ENCODE peak calls at places on chromosome 3, in six cellular contexts. One of them, this sample, is unnamed.

GRCh38 chr3:119660474-119661150 is at the start of gene POPDC2:
- DNase-seq in heart right ventricle: no peak
- DNase-seq in foreskin melanocyte: no peak
- DNase-seq in T-helper 2 cell: no peak
- DNase-seq in occipital lobe: no peak
- DNase-seq in effector CD4-positive, alpha-beta T cell: no peak
- DNase-seq in this sample: peak; percentile 38

GRCh38 chr3:44962606-44963393 is 13.2 kb downstream of the ZDHHC3 start:
- DNase-seq in heart right ventricle: no peak
- DNase-seq in occipital lobe: no peak
- DNase-seq in T-helper 2 cell: no peak
- DNase-seq in effector CD4-positive, alpha-beta T cell: no peak
- DNase-seq in foreskin melanocyte: no peak
- DNase-seq in this sample: no peak

GRCh38 chr3:188437921-188438320 is 284.0 kb downstream of the LPP start:
- DNase-seq in occipital lobe: no peak
- DNase-seq in foreskin melanocyte: no peak
- DNase-seq in T-helper 2 cell: no peak
- DNase-seq in effector CD4-positive, alpha-beta T cell: no peak
- DNase-seq in heart right ventricle: no peak
- DNase-seq in this sample: no peak

GRCh38 chr3:72976182-72976825 is 20.3 kb upstream of the PPP4R2 start:
- DNase-seq in foreskin melanocyte: no peak
- DNase-seq in occipital lobe: no peak
- DNase-seq in T-helper 2 cell: no peak
- DNase-seq in heart right ventricle: no peak
- DNase-seq in effector CD4-positive, alpha-beta T cell: no peak
- DNase-seq in this sample: no peak

GRCh38 chr3:69199942-69200341 is 77.5 kb upstream of the LMOD3 start:
- DNase-seq in T-helper 2 cell: no peak
- DNase-seq in occipital lobe: no peak
- DNase-seq in effector CD4-positive, alpha-beta T cell: no peak
- DNase-seq in heart right ventricle: no peak
- DNase-seq in foreskin melanocyte: no peak
- DNase-seq in this sample: no peak

GRCh38 chr3:196517919-196518318 is 2.8 kb upstream of the SMCO1 start:
- DNase-seq in T-helper 2 cell: no peak
- DNase-seq in occipital lobe: no peak
- DNase-seq in foreskin melanocyte: no peak
- DNase-seq in effector CD4-positive, alpha-beta T cell: no peak
- DNase-seq in heart right ventricle: no peak
- DNase-seq in this sample: no peak

GRCh38 chr3:168213920-168214319 is 118.2 kb upstream of the GOLIM4 start:
- DNase-seq in effector CD4-positive, alpha-beta T cell: no peak
- DNase-seq in occipital lobe: no peak
- DNase-seq in heart right ventricle: no peak
- DNase-seq in T-helper 2 cell: no peak
- DNase-seq in foreskin melanocyte: no peak
- DNase-seq in this sample: peak; percentile 2

GRCh38 chr3:55013145-55013544 is 85.3 kb upstream of the LRTM1 start:
- DNase-seq in T-helper 2 cell: no peak
- DNase-seq in heart right ventricle: no peak
- DNase-seq in foreskin melanocyte: no peak
- DNase-seq in effector CD4-positive, alpha-beta T cell: no peak
- DNase-seq in occipital lobe: no peak
- DNase-seq in this sample: peak; percentile 26

GRCh38 chr3:176755552-176755951 is 441.7 kb downstream of the TBL1XR1 start:
- DNase-seq in foreskin melanocyte: no peak
- DNase-seq in occipital lobe: no peak
- DNase-seq in effector CD4-positive, alpha-beta T cell: no peak
- DNase-seq in heart right ventricle: no peak
- DNase-seq in T-helper 2 cell: no peak
- DNase-seq in this sample: no peak

GRCh38 chr3:99753268-99753975 is 64.2 kb upstream of the CMSS1 start:
- DNase-seq in foreskin melanocyte: peak; percentile 70
- DNase-seq in T-helper 2 cell: no peak
- DNase-seq in heart right ventricle: no peak
- DNase-seq in effector CD4-positive, alpha-beta T cell: no peak
- DNase-seq in occipital lobe: peak; percentile 12
- DNase-seq in this sample: peak; percentile 27

GRCh38 chr3:43211681-43212080 is 74.7 kb upstream of the SNRK start:
- DNase-seq in heart right ventricle: no peak
- DNase-seq in foreskin melanocyte: no peak
- DNase-seq in T-helper 2 cell: no peak
- DNase-seq in occipital lobe: no peak
- DNase-seq in effector CD4-positive, alpha-beta T cell: no peak
- DNase-seq in this sample: no peak

GRCh38 chr3:3799173-3800075 is at the start of gene LRRN1:
- DNase-seq in effector CD4-positive, alpha-beta T cell: no peak
- DNase-seq in occipital lobe: peak; percentile 83
- DNase-seq in foreskin melanocyte: no peak
- DNase-seq in heart right ventricle: peak; percentile 34
- DNase-seq in T-helper 2 cell: no peak
- DNase-seq in this sample: no peak

GRCh38 chr3:126360046-126360713 is 3.0 kb upstream of the KLF15 start:
- DNase-seq in effector CD4-positive, alpha-beta T cell: no peak
- DNase-seq in heart right ventricle: no peak
- DNase-seq in foreskin melanocyte: no peak
- DNase-seq in T-helper 2 cell: no peak
- DNase-seq in occipital lobe: no peak
- DNase-seq in this sample: no peak

GRCh38 chr3:28575100-28575747 is 226.6 kb upstream of the AZI2 start:
- DNase-seq in occipital lobe: no peak
- DNase-seq in effector CD4-positive, alpha-beta T cell: no peak
- DNase-seq in heart right ventricle: peak; percentile 25
- DNase-seq in T-helper 2 cell: no peak
- DNase-seq in foreskin melanocyte: no peak
- DNase-seq in this sample: no peak